ENCODE peak calls at places on chromosomes 6 and 20, in ten cellular contexts. I is PC-3, Q is heart right ventricle, M is AG10803, P is tibial nerve, O is adrenal gland, L is fibroblast of mammary gland, N is Calu3, Z is omental fat pad, B is brain microvascular endothelial cell. G is an unnamed sample.

GRCh38 chr6:71419217-71419953 is 130.8 kb downstream of the OGFRL1 start:
- DNase-seq in I (peak; percentile 15), Q (peak; percentile 21), M (peak; percentile 31), P (no peak), O (no peak), L (peak; percentile 17), N (no peak), Z (no peak), B (no peak), G (no peak)

GRCh38 chr6:70398783-70399730 is 14.3 kb upstream of the FAM135A start:
- DNase-seq in I (peak; percentile 89), Q (peak; percentile 13), M (peak; percentile 13), P (no peak), O (no peak), L (peak; percentile 42), N (peak; percentile 79), Z (no peak), B (peak; percentile 27), G (no peak)

GRCh38 chr20:6636209-6637159 is 131.0 kb upstream of the BMP2 start:
- DNase-seq in I (peak; percentile 82), Q (peak; percentile 45), M (peak; percentile 68), P (no peak), O (peak; percentile 27), L (peak; percentile 69), N (peak; percentile 34), Z (no peak), B (peak; percentile 69), G (no peak)

GRCh38 chr20:57055345-57055744 is 211.1 kb downstream of the BMP7 start:
- DNase-seq in I (no peak), Q (no peak), M (no peak), P (no peak), O (no peak), L (no peak), N (no peak), Z (no peak), B (no peak), G (no peak)

GRCh38 chr6:153790048-153790447 is 249.0 kb upstream of the OPRM1 start:
- DNase-seq in I (peak; percentile 70), Q (no peak), M (peak; percentile 8), P (no peak), O (no peak), L (peak; percentile 98), N (peak; percentile 23), Z (no peak), B (peak; percentile 97), G (no peak)

GRCh38 chr6:144566868-144567615 is 281.9 kb downstream of the UTRN start:
- DNase-seq in I (peak; percentile 4), Q (no peak), M (peak; percentile 30), P (no peak), O (no peak), L (peak; percentile 59), N (no peak), Z (no peak), B (no peak), G (no peak)

GRCh38 chr6:147207851-147208754 is 3.9 kb downstream of the STXBP5 start:
- DNase-seq in I (peak; percentile 51), Q (no peak), M (no peak), P (no peak), O (no peak), L (no peak), N (no peak), Z (no peak), B (no peak), G (no peak)

GRCh38 chr20:18984238-18985200 is 170.9 kb downstream of the SCP2D1 start:
- DNase-seq in I (peak; percentile 38), Q (no peak), M (no peak), P (no peak), O (no peak), L (peak; percentile 43), N (no peak), Z (no peak), B (no peak), G (no peak)

GRCh38 chr20:37526839-37527637 is 638 bp downstream of the BLCAP start:
- DNase-seq in I (peak; percentile 33), Q (peak; percentile 44), M (peak; percentile 28), P (no peak), O (peak; percentile 25), L (peak; percentile 30), N (peak; percentile 45), Z (no peak), B (no peak), G (no peak)

GRCh38 chr6:119426619-119427018 is 77.1 kb upstream of the MAN1A1 start:
- DNase-seq in I (peak; percentile 5), Q (no peak), M (peak; percentile 93), P (no peak), O (no peak), L (peak; percentile 9), N (no peak), Z (no peak), B (no peak), G (no peak)

DNA sequence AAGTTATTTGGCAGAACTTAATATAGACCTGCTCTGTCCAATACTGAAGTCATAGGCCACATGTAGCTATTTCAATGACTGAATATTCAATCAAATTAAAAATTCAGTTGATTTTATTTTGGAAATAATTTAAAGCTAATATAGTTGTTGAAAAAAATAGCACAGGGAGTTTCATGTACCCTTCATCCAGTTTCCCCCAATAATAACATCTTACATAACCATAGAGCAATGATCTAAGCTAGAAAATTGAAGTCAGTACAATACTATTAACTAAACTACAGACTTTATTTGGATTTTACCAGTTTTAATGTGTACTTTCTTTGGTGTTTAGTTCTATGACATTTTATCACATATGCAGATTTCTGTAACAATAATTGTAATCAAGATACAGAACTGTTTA is 212.2 kb upstream of the HDDC2 start:
- DNase-seq in I (no peak), Q (no peak), M (no peak), P (no peak), O (no peak), L (no peak), N (no peak), Z (no peak), B (no peak), G (no peak)
- TF ChIP-seq CTCF in I (no peak), Q (no peak), M (no peak), P (no peak), O (no peak), L (no peak), N (no peak), Z (no peak), B (no peak), G (no peak)

GRCh38 chr20:1308067-1308701 is 20.8 kb downstream of the SDCBP2 start:
- DNase-seq in I (no peak), Q (no peak), M (no peak), P (no peak), O (no peak), L (no peak), N (no peak), Z (no peak), B (no peak), G (no peak)

GRCh38 chr20:1308702-1309095 is 20.2 kb downstream of the SDCBP2 start:
- DNase-seq in I (no peak), Q (no peak), M (no peak), P (no peak), O (no peak), L (no peak), N (no peak), Z (no peak), B (no peak), G (no peak)

GRCh38 chr20:1310506-1311190 is 18.3 kb downstream of the SDCBP2 start:
- DNase-seq in I (no peak), Q (no peak), M (no peak), P (no peak), O (no peak), L (no peak), N (no peak), Z (no peak), B (no peak), G (no peak)

GRCh38 chr20:1309439-1309847 is 19.5 kb downstream of the SDCBP2 start:
- DNase-seq in I (no peak), Q (no peak), M (no peak), P (no peak), O (no peak), L (no peak), N (no peak), Z (no peak), B (no peak), G (no peak)

DNA sequence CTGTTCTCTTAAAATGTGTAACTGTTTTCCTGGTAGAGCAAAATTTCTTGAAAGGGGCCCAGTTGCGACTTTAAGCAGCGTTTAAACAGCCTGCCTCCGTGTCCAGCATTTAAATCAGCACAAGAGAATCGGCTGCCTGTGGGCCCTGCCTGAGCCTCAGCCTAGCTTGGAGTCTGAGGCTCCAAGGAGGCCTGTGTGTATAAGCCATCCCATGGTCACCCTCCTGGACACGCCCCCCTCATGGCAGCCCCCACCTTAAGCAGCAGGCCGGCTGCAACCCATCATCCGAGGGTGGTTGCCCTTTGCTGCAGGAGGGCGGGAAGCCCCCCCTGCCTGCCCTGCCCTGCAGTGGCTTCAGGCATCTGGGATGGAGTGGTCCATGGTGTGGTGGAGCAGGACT is 18.9 kb downstream of the SDCBP2 start:
- DNase-seq in I (no peak), Q (no peak), M (no peak), P (no peak), O (no peak), L (no peak), N (no peak), Z (no peak), B (no peak), G (no peak)
- TF ChIP-seq CTCF in I (no peak), Q (no peak), M (no peak), P (no peak), O (no peak), L (no peak), N (no peak), Z (no peak), B (no peak), G (no peak)

GRCh38 chr6:138531387-138531786 is 32.1 kb upstream of the NHSL1 start:
- DNase-seq in I (no peak), Q (no peak), M (no peak), P (no peak), O (no peak), L (no peak), N (no peak), Z (no peak), B (no peak), G (no peak)

GRCh38 chr6:138527376-138528092 is 28.2 kb upstream of the NHSL1 start:
- DNase-seq in I (no peak), Q (no peak), M (peak; percentile 24), P (no peak), O (no peak), L (no peak), N (no peak), Z (no peak), B (no peak), G (no peak)

GRCh38 chr6:138528986-138529385 is 29.7 kb upstream of the NHSL1 start:
- DNase-seq in I (no peak), Q (no peak), M (no peak), P (no peak), O (no peak), L (no peak), N (no peak), Z (no peak), B (no peak), G (no peak)

GRCh38 chr6:138528137-138528536 is 28.8 kb upstream of the NHSL1 start:
- DNase-seq in I (no peak), Q (no peak), M (no peak), P (no peak), O (no peak), L (no peak), N (no peak), Z (no peak), B (no peak), G (no peak)

GRCh38 chr6:138529510-138529909 is 30.2 kb upstream of the NHSL1 start:
- DNase-seq in I (no peak), Q (no peak), M (no peak), P (no peak), O (no peak), L (no peak), N (no peak), Z (no peak), B (no peak), G (no peak)
- TF ChIP-seq CTCF in I (no peak), Q (no peak), M (no peak), P (no peak), O (no peak), L (no peak), N (no peak), Z (no peak), B (peak; percentile 30), G (no peak)

GRCh38 chr6:142313284-142313683 is 11.5 kb downstream of the ADGRG6 start:
- DNase-seq in I (no peak), Q (no peak), M (peak; percentile 76), P (no peak), O (no peak), L (peak; percentile 64), N (no peak), Z (no peak), B (peak; percentile 65), G (no peak)
- TF ChIP-seq CTCF in I (no peak), Q (no peak), M (no peak), P (no peak), O (no peak), L (no peak), N (no peak), Z (no peak), B (no peak), G (no peak)